ENCODE peak calls at places on chromosomes 4 and X, in four cellular contexts. N, B, H and L are unnamed samples.
A peak's percentile ranks its signal among the peaks of the same experiment; 100 is the strongest.

GRCh38 chrX:71163010-71163409 is 18.4 kb downstream of the NLGN3 start:
- DNase-seq in B (no peak), H (no peak), N (no peak), L (no peak)

GRCh38 chr4:107719211-107719926 is 665 bp downstream of the PAPSS1 start:
- DNase-seq in N (peak; percentile 68), H (no peak), B (peak; percentile 17), L (no peak)

GRCh38 chr4:5292091-5292490 is 240.8 kb downstream of the STK32B start:
- DNase-seq in B (no peak), H (no peak), N (no peak), L (no peak)

GRCh38 chr4:159212675-159213297 is 109.9 kb downstream of the RAPGEF2 start:
- DNase-seq in B (no peak), N (no peak), H (no peak), L (no peak)

GRCh38 chr4:1243451-1244080 is 5.4 kb downstream of the CTBP1 start:
- DNase-seq in N (no peak), H (no peak), B (no peak), L (no peak)

GRCh38 chrX:54992911-54993622 is 921 bp downstream of the PFKFB1 start:
- DNase-seq in H (no peak), N (no peak), B (peak; percentile 0), L (no peak)

GRCh38 chr4:4801013-4801412 is 58.5 kb upstream of the MSX1 start:
- DNase-seq in H (no peak), N (peak; percentile 70), B (no peak), L (no peak)

GRCh38 chrX:24026403-24026801 is 584 bp downstream of the KLHL15 start:
- DNase-seq in N (no peak), B (no peak), H (no peak), L (no peak)

GRCh38 chr4:148090503-148091476 is 351.4 kb downstream of the NR3C2 start:
- DNase-seq in B (no peak), N (no peak), H (no peak), L (no peak)

GRCh38 chrX:13254076-13254785 is 65.6 kb downstream of the ATXN3L start:
- DNase-seq in B (peak; percentile 14), H (no peak), N (peak; percentile 56), L (no peak)

DNA sequence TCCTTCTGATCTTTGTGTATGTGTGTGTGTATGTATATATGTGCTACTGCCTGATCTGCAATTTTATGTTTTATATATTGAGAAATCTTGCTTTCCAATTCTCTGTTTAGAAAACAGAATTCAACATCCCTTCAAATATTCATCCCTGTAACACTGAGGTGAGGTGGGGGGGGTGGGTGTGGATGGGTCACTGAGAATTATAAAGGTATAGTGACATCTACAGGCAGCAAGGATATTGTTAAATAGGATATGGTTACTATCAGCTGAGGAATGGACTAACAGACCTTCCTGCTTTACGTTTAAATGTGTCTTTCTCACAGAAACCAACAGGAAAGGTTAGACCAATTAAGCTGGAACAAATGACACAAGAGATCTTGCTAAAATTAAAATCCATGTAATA is 19.0 kb upstream of the MAGEB2 start:
- DNase-seq in H (no peak), B (no peak), N (peak; percentile 4), L (no peak)
- TF ChIP-seq CTCF in H (no peak), B (no peak), N (no peak), L (peak; percentile 15)

GRCh38 chr4:52983563-52984303 is 121.6 kb downstream of the RASL11B start:
- DNase-seq in B (peak; percentile 38), N (peak; percentile 39), H (peak; percentile 40), L (peak; percentile 19)

GRCh38 chr4:52984469-52984868 is 122.4 kb downstream of the RASL11B start:
- DNase-seq in H (no peak), N (peak; percentile 33), B (no peak), L (no peak)

GRCh38 chr4:52990706-52991105 is 128.6 kb downstream of the RASL11B start:
- DNase-seq in H (no peak), N (no peak), B (no peak), L (no peak)

GRCh38 chr4:52989865-52990264 is 127.7 kb downstream of the RASL11B start:
- DNase-seq in N (no peak), B (no peak), H (no peak), L (no peak)

DNA sequence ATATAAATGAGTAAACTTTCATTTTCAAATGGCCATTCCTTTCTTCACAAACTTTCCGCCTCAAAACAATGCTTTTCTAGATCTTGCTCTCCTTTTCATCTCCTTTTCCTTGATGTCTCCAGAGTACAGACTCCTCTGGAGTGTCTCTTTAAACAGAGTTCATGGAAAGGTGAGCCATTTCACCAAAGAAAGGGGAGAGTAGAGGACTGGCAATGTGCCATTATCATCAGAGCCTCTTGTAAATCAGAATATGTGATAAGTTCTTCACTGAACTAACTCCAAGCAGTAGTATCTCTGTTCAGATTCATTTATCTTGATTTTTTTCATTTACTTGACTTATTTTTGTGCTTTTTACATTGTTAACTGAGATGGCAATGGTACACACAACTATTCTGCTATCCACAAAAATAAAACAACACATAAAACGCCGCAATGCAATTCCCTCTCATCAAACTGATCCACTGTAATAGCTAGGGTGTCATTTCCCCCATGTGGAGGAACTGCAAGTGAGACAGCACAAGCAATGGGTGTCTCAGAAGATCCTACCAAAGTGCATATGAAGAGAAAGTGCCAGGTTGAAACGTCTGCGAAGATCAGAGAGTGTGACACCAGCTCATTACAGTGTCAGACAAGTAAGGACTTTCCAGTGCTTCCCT is 125.4 kb downstream of the RASL11B start:
- DNase-seq in H (no peak), B (no peak), N (peak; percentile 27), L (no peak)
- TF ChIP-seq CTCF in H (no peak), B (no peak), N (no peak), L (no peak)

DNA sequence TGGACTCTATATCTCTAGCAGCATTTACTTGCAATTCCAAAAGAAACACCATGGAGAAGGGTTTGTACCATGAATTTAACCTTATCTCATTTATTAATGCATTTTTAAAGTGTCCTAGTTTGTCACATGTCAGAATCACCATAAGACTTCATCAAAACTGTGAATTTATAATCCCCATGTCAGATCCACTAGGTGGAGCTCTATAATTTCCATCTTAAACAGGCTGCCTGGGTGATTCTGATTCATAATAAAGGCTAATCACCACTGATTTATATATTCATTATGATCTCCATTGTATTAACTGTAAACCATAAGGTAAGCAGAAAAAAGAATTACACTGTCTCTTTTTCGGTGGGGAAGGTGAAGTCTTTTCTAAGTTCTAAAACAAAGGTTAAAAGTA is 4.0 kb downstream of the TCEAL2 start:
- DNase-seq in B (no peak), N (no peak), H (no peak), L (no peak)
- TF ChIP-seq CTCF in B (peak; percentile 17), N (peak; percentile 19), H (no peak), L (no peak)

GRCh38 chr4:18566970-18567799 is 545.6 kb upstream of the LCORL start:
- DNase-seq in B (no peak), H (no peak), N (no peak), L (no peak)

GRCh38 chr4:18571252-18571885 is 549.8 kb upstream of the LCORL start:
- DNase-seq in N (no peak), H (no peak), B (no peak), L (no peak)

GRCh38 chr4:18570370-18570769 is 548.8 kb upstream of the LCORL start:
- DNase-seq in H (no peak), B (no peak), N (no peak), L (no peak)

GRCh38 chr4:18568600-18568999 is 547.0 kb upstream of the LCORL start:
- DNase-seq in H (no peak), B (no peak), N (no peak), L (no peak)
- TF ChIP-seq CTCF in H (no peak), B (no peak), N (no peak), L (no peak)

DNA sequence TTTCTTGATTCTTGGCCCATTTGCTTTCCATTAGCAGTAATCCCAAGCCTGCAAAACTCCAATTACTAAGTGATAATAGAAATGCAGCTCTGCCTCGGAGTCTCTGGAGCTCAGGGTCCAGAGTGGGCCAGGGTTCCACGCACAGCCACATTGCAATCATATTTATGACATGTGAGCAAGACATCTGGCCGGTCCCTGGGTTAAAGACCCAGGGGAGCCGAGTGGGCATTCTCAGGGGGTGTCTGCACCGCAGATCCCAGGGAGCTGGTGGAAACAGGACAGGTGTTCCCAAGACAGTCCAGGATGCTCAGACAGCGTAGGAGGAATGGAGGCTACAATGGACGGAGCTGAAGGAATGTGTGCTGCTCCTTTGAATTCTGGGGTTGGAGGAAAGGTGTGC is 41.2 kb downstream of the DCTD start:
- DNase-seq in B (no peak), H (no peak), N (no peak), L (no peak)
- TF ChIP-seq CTCF in B (no peak), H (no peak), N (no peak), L (no peak)

GRCh38 chr4:150337709-150338108 is 244.2 kb upstream of the MAB21L2 start:
- DNase-seq in N (peak; percentile 45), B (no peak), H (no peak), L (no peak)
- TF ChIP-seq CTCF in N (no peak), B (no peak), H (no peak), L (no peak)

DNA sequence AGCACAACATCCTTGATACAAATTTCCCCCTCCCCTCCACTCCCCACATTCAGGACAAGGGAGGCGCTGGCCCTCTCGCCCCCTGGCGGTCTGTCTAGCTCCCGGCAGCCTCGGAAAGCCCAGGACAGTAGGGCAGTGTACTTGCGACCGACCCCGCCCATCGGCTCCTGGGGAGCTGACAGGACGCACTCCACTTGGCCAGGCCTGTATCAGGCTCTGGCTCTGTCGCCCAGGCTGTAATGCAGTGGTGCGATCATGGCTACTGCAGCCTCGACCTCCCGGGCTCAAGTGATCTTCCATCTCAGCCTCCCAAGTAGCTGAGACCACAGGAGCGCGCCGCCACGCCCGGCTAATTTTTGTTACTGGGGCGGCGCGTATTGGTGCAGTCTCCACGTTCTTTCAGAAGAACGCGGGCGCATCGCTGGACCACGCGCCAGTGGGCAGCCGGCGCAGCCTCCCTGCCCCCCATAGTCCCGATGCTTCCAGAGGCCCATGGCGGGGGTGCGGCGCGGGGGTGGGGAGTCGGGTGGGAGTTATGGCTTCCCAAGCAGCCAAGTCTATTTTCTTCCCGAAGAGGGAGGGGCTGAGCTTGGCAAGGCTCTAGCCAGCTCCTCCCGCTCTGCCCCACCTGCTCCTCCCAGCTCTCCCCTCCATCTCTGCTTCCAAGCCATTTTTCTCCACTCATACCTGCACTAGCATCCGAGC is 7.8 kb upstream of the AKAP14 start:
- DNase-seq in B (peak; percentile 63), N (peak; percentile 51), H (peak; percentile 72), L (peak; percentile 75)
- TF ChIP-seq CTCF in B (peak; percentile 33), N (peak; percentile 64), H (peak; percentile 51), L (peak; percentile 42)